ENCODE peak calls at places on chromosomes 5 and 9, in six cellular contexts. T, E, X, S, Y and J are unnamed samples.

GRCh38 chr9:136474021-136474640 is 8.7 kb downstream of the SEC16A start:
- DNase-seq in S (no peak), T (no peak), Y (no peak), X (no peak), E (no peak), J (no peak)

GRCh38 chr5:88722546-88722945 is 160.4 kb downstream of the MEF2C start:
- DNase-seq in X (no peak), T (no peak), E (no peak), S (no peak), Y (no peak), J (no peak)

GRCh38 chr9:78325343-78325742 is 28.4 kb downstream of the PSAT1 start:
- DNase-seq in S (no peak), E (no peak), X (no peak), Y (no peak), T (no peak), J (no peak)

GRCh38 chr9:22214497-22215031 is 205.5 kb upstream of the CDKN2B start:
- DNase-seq in S (no peak), E (no peak), T (peak; percentile 83), X (no peak), Y (no peak), J (no peak)

GRCh38 chr5:112965733-112966306 is 10.8 kb upstream of the DCP2 start:
- DNase-seq in X (no peak), T (no peak), Y (no peak), E (no peak), S (no peak), J (no peak)

GRCh38 chr9:134435527-134436355 is 109.5 kb downstream of the RXRA start:
- DNase-seq in X (no peak), S (no peak), Y (no peak), T (no peak), E (no peak), J (no peak)

GRCh38 chr9:116467740-116468351 is 219.3 kb upstream of the TRIM32 start:
- DNase-seq in Y (no peak), X (no peak), T (no peak), E (no peak), S (no peak), J (no peak)

GRCh38 chr5:35046754-35047153 is 995 bp downstream of the AGXT2 start:
- DNase-seq in Y (no peak), E (no peak), T (peak; percentile 99), S (peak; percentile 52), X (no peak), J (no peak)

GRCh38 chr9:81877047-81877446 is 51.2 kb upstream of the SPATA31D4 start:
- DNase-seq in E (no peak), S (no peak), Y (no peak), X (no peak), T (no peak), J (no peak)

GRCh38 chr5:177355868-177356168 is 1.9 kb upstream of the RGS14 start:
- DNase-seq in Y (no peak), S (no peak), X (no peak), T (no peak), E (no peak), J (no peak)

GRCh38 chr9:136364942-136365774 is 1.6 kb upstream of the DNLZ start:
- DNase-seq in S (no peak), Y (no peak), E (no peak), X (no peak), T (no peak), J (no peak)

GRCh38 chr5:135596364-135596763 is 17.6 kb upstream of the CXCL14 start:
- DNase-seq in Y (no peak), E (no peak), X (no peak), S (no peak), T (no peak), J (no peak)

GRCh38 chr5:67805666-67806348 is 409.7 kb upstream of the PIK3R1 start:
- DNase-seq in S (no peak), X (no peak), T (no peak), E (no peak), Y (no peak), J (no peak)